ENCODE peak calls at places on chromosomes 13 and 19, in six cellular contexts. One of them, this sample, is unnamed.

GRCh38 chr19:44748426-44749254 is at the start of gene BCL3:
- DNase-seq in tibial nerve: no peak
- DNase-seq in NCI-H226: peak
- DNase-seq in stromal cell of bone marrow: peak
- DNase-seq in AG04450: no peak
- DNase-seq in astrocyte of the hippocampus: peak
- DNase-seq in this sample: no peak

GRCh38 chr13:33610471-33611015 is 207.4 kb upstream of the RFC3 start:
- DNase-seq in tibial nerve: no peak
- DNase-seq in NCI-H226: no peak
- DNase-seq in stromal cell of bone marrow: no peak
- DNase-seq in AG04450: no peak
- DNase-seq in astrocyte of the hippocampus: no peak
- DNase-seq in this sample: no peak

GRCh38 chr19:49127674-49128544 is 8.6 kb downstream of the PPFIA3 start:
- DNase-seq in tibial nerve: peak
- DNase-seq in NCI-H226: peak
- DNase-seq in stromal cell of bone marrow: peak
- DNase-seq in AG04450: peak
- DNase-seq in astrocyte of the hippocampus: peak
- DNase-seq in this sample: peak

GRCh38 chr19:7729211-7729610 is 2.7 kb downstream of the CLEC4G start:
- DNase-seq in tibial nerve: no peak
- DNase-seq in NCI-H226: no peak
- DNase-seq in stromal cell of bone marrow: no peak
- DNase-seq in AG04450: no peak
- DNase-seq in astrocyte of the hippocampus: no peak
- DNase-seq in this sample: no peak

GRCh38 chr13:74443623-74444022 is 309.4 kb upstream of the KLF12 start:
- DNase-seq in tibial nerve: no peak
- DNase-seq in NCI-H226: peak
- DNase-seq in stromal cell of bone marrow: peak
- DNase-seq in AG04450: peak
- DNase-seq in astrocyte of the hippocampus: peak
- DNase-seq in this sample: peak

GRCh38 chr19:35008891-35009341 is 8.8 kb downstream of the GRAMD1A start:
- DNase-seq in tibial nerve: no peak
- DNase-seq in NCI-H226: no peak
- DNase-seq in stromal cell of bone marrow: no peak
- DNase-seq in AG04450: no peak
- DNase-seq in astrocyte of the hippocampus: no peak
- DNase-seq in this sample: no peak

GRCh38 chr19:32457540-32457939 is 52.0 kb downstream of the DPY19L3 start:
- DNase-seq in tibial nerve: no peak
- DNase-seq in NCI-H226: no peak
- DNase-seq in stromal cell of bone marrow: no peak
- DNase-seq in AG04450: no peak
- DNase-seq in astrocyte of the hippocampus: no peak
- DNase-seq in this sample: no peak

GRCh38 chr19:5953034-5953589 is 24.8 kb downstream of the RANBP3 start:
- DNase-seq in tibial nerve: no peak
- DNase-seq in NCI-H226: no peak
- DNase-seq in stromal cell of bone marrow: no peak
- DNase-seq in AG04450: no peak
- DNase-seq in astrocyte of the hippocampus: no peak
- DNase-seq in this sample: no peak

GRCh38 chr13:78152415-78152814 is 233.8 kb upstream of the EDNRB start:
- DNase-seq in tibial nerve: no peak
- DNase-seq in NCI-H226: no peak
- DNase-seq in stromal cell of bone marrow: no peak
- DNase-seq in AG04450: no peak
- DNase-seq in astrocyte of the hippocampus: no peak
- DNase-seq in this sample: no peak

GRCh38 chr19:50258918-50259372 is 55.5 kb downstream of the MYH14 start:
- DNase-seq in tibial nerve: no peak
- DNase-seq in NCI-H226: no peak
- DNase-seq in stromal cell of bone marrow: no peak
- DNase-seq in AG04450: no peak
- DNase-seq in astrocyte of the hippocampus: no peak
- DNase-seq in this sample: no peak

GRCh38 chr13:20608438-20609020 is 41.6 kb downstream of the IFT88 start:
- DNase-seq in tibial nerve: no peak
- DNase-seq in NCI-H226: no peak
- DNase-seq in stromal cell of bone marrow: no peak
- DNase-seq in AG04450: no peak
- DNase-seq in astrocyte of the hippocampus: peak
- DNase-seq in this sample: no peak

GRCh38 chr13:32024750-32025149 is 6.8 kb upstream of the FRY start:
- DNase-seq in tibial nerve: no peak
- DNase-seq in NCI-H226: no peak
- DNase-seq in stromal cell of bone marrow: no peak
- DNase-seq in AG04450: no peak
- DNase-seq in astrocyte of the hippocampus: no peak
- DNase-seq in this sample: no peak

GRCh38 chr19:13794388-13794751 is 873 bp upstream of the ZSWIM4 start:
- DNase-seq in tibial nerve: peak
- DNase-seq in NCI-H226: peak
- DNase-seq in stromal cell of bone marrow: peak
- DNase-seq in AG04450: peak
- DNase-seq in astrocyte of the hippocampus: peak
- DNase-seq in this sample: no peak

GRCh38 chr19:18946918-18947317 is 5.9 kb upstream of the HOMER3 start:
- DNase-seq in tibial nerve: no peak
- DNase-seq in NCI-H226: no peak
- DNase-seq in stromal cell of bone marrow: no peak
- DNase-seq in AG04450: no peak
- DNase-seq in astrocyte of the hippocampus: no peak
- DNase-seq in this sample: no peak

GRCh38 chr19:41958367-41959055 is 610 bp downstream of the RABAC1 start:
- DNase-seq in tibial nerve: peak
- DNase-seq in NCI-H226: peak
- DNase-seq in stromal cell of bone marrow: no peak
- DNase-seq in AG04450: peak
- DNase-seq in astrocyte of the hippocampus: peak
- DNase-seq in this sample: peak

This sample was measured in brain pericyte.